ENCODE peak calls at places on chromosomes 6 and 20, in eight cellular contexts. C is iPS DF 19.7; X is CD4-positive, alpha-beta memory T cell; O is HCEC 1CT; I is H54; Y is endothelial cell; T is heart left ventricle; A is activated CD8-positive, alpha-beta memory T cell treated with anti-CD3 and anti-CD28 coated beads, Interleukin-2, amount 50 U/mL, for 4 hours. E is an unnamed sample.

GRCh38 chr6:47741807-47742206 is 40.0 kb upstream of the OPN5 start:
- DNase-seq in T (peak; percentile 33), C (no peak), Y (no peak), O (no peak), X (no peak), I (no peak), A (no peak), E (no peak)

GRCh38 chr6:16292432-16292831 is 54.0 kb downstream of the GMPR start:
- DNase-seq in A (no peak), X (no peak), O (no peak), T (no peak), I (no peak), Y (no peak), C (no peak), E (no peak)

GRCh38 chr6:149032599-149033405 is 284.7 kb upstream of the TAB2 start:
- DNase-seq in X (no peak), I (no peak), Y (no peak), C (no peak), O (peak; percentile 93), A (peak; percentile 34), T (no peak), E (peak; percentile 54)

GRCh38 chr6:52317841-52318581 is 33.5 kb upstream of the MCM3 start:
- DNase-seq in C (no peak), O (peak; percentile 70), A (no peak), Y (no peak), I (peak; percentile 38), T (no peak), X (no peak), E (peak; percentile 56)

GRCh38 chr6:63598251-63599036 is 26.2 kb downstream of the LOC128125822 start:
- DNase-seq in A (peak; percentile 72), X (peak; percentile 77), Y (peak; percentile 65), C (peak; percentile 45), I (peak; percentile 49), T (peak; percentile 62), O (peak; percentile 49), E (peak; percentile 67)

GRCh38 chr6:113873043-113873667 is 16.0 kb downstream of the MARCKS start:
- DNase-seq in A (no peak), O (no peak), I (no peak), T (no peak), C (no peak), X (no peak), Y (no peak), E (no peak)

GRCh38 chr20:32536861-32537656 is 48.1 kb downstream of the NOL4L start:
- DNase-seq in O (no peak), A (peak; percentile 58), X (peak; percentile 69), T (no peak), I (no peak), Y (no peak), C (no peak), E (no peak)

GRCh38 chr6:103798166-103798565 is 1061.6 kb downstream of the HACE1 start:
- DNase-seq in C (no peak), X (no peak), A (no peak), T (no peak), I (no peak), O (no peak), Y (no peak), E (no peak)

GRCh38 chr6:36052092-36052491 is 24.5 kb downstream of the MAPK14 start:
- DNase-seq in X (no peak), Y (no peak), T (no peak), C (no peak), O (no peak), A (no peak), I (no peak), E (no peak)

GRCh38 chr20:46558511-46558959 is 8.1 kb upstream of the OCSTAMP start:
- DNase-seq in Y (no peak), C (no peak), A (no peak), I (peak; percentile 81), X (no peak), O (peak; percentile 78), T (peak; percentile 35), E (peak; percentile 75)

GRCh38 chr20:36066777-36067176 is 87.8 kb upstream of the EPB41L1 start:
- DNase-seq in O (no peak), T (no peak), X (no peak), Y (no peak), I (no peak), C (no peak), A (no peak), E (no peak)

GRCh38 chr6:142940487-142940886 is 4.5 kb downstream of the HIVEP2 start:
- DNase-seq in T (no peak), A (no peak), I (no peak), C (no peak), X (no peak), O (peak; percentile 78), Y (no peak), E (peak; percentile 23)

GRCh38 chr6:169724554-169725269 is 412 bp upstream of the PHF10 start:
- DNase-seq in I (no peak), X (peak; percentile 63), C (no peak), A (peak; percentile 81), T (peak; percentile 54), Y (peak; percentile 68), O (peak; percentile 17), E (peak; percentile 54)

GRCh38 chr6:39558079-39558478 is 167.1 kb downstream of the KIF6 start:
- DNase-seq in X (no peak), I (no peak), Y (no peak), O (no peak), C (no peak), T (no peak), A (no peak), E (no peak)

GRCh38 chr20:48839083-48839482 is 11.3 kb upstream of the PREX1 start:
- DNase-seq in Y (no peak), X (no peak), A (no peak), I (no peak), T (no peak), O (no peak), C (no peak), E (no peak)

GRCh38 chr20:23203310-23203709 is 117.2 kb upstream of the CD93 start:
- DNase-seq in T (no peak), C (no peak), O (no peak), Y (no peak), I (no peak), A (no peak), X (no peak), E (no peak)

GRCh38 chr20:32681175-32682084 is 7.7 kb upstream of the C20orf203 start:
- DNase-seq in O (no peak), X (no peak), A (no peak), C (no peak), Y (peak; percentile 49), T (no peak), I (peak; percentile 51), E (no peak)

GRCh38 chr20:10505320-10506226 is 70.5 kb downstream of the SLX4IP start:
- DNase-seq in A (no peak), T (no peak), Y (no peak), X (no peak), O (peak; percentile 32), I (no peak), C (no peak), E (peak; percentile 18)

GRCh38 chr6:35425284-35425683 is 26.9 kb upstream of the FANCE start:
- DNase-seq in X (no peak), O (peak; percentile 92), I (peak; percentile 78), T (no peak), Y (no peak), C (no peak), A (no peak), E (peak; percentile 81)

GRCh38 chr6:26199057-26199772 is 112.0 kb downstream of the HFE start:
- DNase-seq in I (no peak), T (peak; percentile 76), O (peak; percentile 96), Y (peak; percentile 71), C (no peak), X (peak; percentile 90), A (peak; percentile 55), E (peak; percentile 80)

GRCh38 chr20:42559665-42560064 is 630.0 kb downstream of the PTPRT start:
- DNase-seq in O (no peak), Y (no peak), T (no peak), A (no peak), I (no peak), C (no peak), X (no peak), E (no peak)

GRCh38 chr6:84220809-84221409 is 6.5 kb downstream of the CEP162 start:
- DNase-seq in A (no peak), Y (no peak), X (peak; percentile 5), T (no peak), C (no peak), O (peak; percentile 27), I (no peak), E (no peak)

GRCh38 chr6:132648356-132648755 is 10.6 kb downstream of the TAAR1 start:
- DNase-seq in T (no peak), X (peak; percentile 35), Y (no peak), I (no peak), C (no peak), O (peak; percentile 57), A (no peak), E (peak; percentile 18)

GRCh38 chr20:53654932-53655674 is 61.5 kb upstream of the ZNF217 start:
- DNase-seq in X (no peak), C (no peak), A (no peak), Y (no peak), I (no peak), O (no peak), T (no peak), E (no peak)

GRCh38 chr6:37314117-37314802 is 39.5 kb upstream of the RNF8 start:
- DNase-seq in I (no peak), Y (no peak), C (no peak), A (no peak), T (no peak), X (no peak), O (no peak), E (no peak)

GRCh38 chr6:126682440-126682839 is 342.5 kb downstream of the CENPW start:
- DNase-seq in I (no peak), A (no peak), X (no peak), T (no peak), Y (no peak), O (peak; percentile 15), C (no peak), E (no peak)

GRCh38 chr6:17551383-17551958 is 48.6 kb upstream of the FAM8A1 start:
- DNase-seq in I (no peak), X (no peak), T (no peak), A (no peak), Y (no peak), O (no peak), C (no peak), E (no peak)

GRCh38 chr6:30847971-30848441 is 36.3 kb upstream of the DDR1 start:
- DNase-seq in T (no peak), X (no peak), A (no peak), C (peak; percentile 85), I (no peak), Y (no peak), O (no peak), E (no peak)

GRCh38 chr6:26550250-26550993 is 12.3 kb downstream of the HMGN4 start:
- DNase-seq in T (peak; percentile 80), C (no peak), O (peak; percentile 70), A (peak; percentile 40), I (no peak), X (peak; percentile 22), Y (peak; percentile 65), E (peak; percentile 57)

GRCh38 chr6:130362128-130362527 is 3.7 kb upstream of the TMEM200A start:
- DNase-seq in X (peak; percentile 18), Y (no peak), C (no peak), O (no peak), A (no peak), I (no peak), T (no peak), E (no peak)

GRCh38 chr6:30101423-30101938 is 11.4 kb downstream of the TRIM31 start:
- DNase-seq in X (no peak), O (peak; percentile 22), T (no peak), C (no peak), I (no peak), A (no peak), Y (peak; percentile 17), E (no peak)